ENCODE peak calls at places on chromosomes 4 and X, in six cellular contexts. One of them, this sample, is unnamed.

GRCh38 chr4:152398060-152398459 is 137.8 kb downstream of the FBXW7 start:
- DNase-seq in stomach: no peak
- DNase-seq in C1 segment of cervical spinal cord: no peak
- DNase-seq in T-helper 1 cell: no peak
- DNase-seq in T-helper 2 cell: no peak
- DNase-seq in GM04504: no peak
- DNase-seq in this sample: no peak

GRCh38 chr4:37415845-37416369 is 171.4 kb downstream of the NWD2 start:
- DNase-seq in stomach: no peak
- DNase-seq in C1 segment of cervical spinal cord: no peak
- DNase-seq in T-helper 1 cell: no peak
- DNase-seq in T-helper 2 cell: no peak
- DNase-seq in GM04504: no peak
- DNase-seq in this sample: no peak

GRCh38 chrX:20205927-20206708 is 60.6 kb downstream of the RPS6KA3 start:
- DNase-seq in stomach: no peak
- DNase-seq in C1 segment of cervical spinal cord: no peak
- DNase-seq in T-helper 1 cell: no peak
- DNase-seq in T-helper 2 cell: no peak
- DNase-seq in GM04504: no peak
- DNase-seq in this sample: no peak

GRCh38 chrX:69101655-69102251 is 63.5 kb downstream of the PJA1 start:
- DNase-seq in stomach: no peak
- DNase-seq in C1 segment of cervical spinal cord: no peak
- DNase-seq in T-helper 1 cell: no peak
- DNase-seq in T-helper 2 cell: no peak
- DNase-seq in GM04504: no peak
- DNase-seq in this sample: no peak

GRCh38 chrX:23773601-23774175 is 9.3 kb upstream of the SAT1 start:
- DNase-seq in stomach: no peak
- DNase-seq in C1 segment of cervical spinal cord: no peak
- DNase-seq in T-helper 1 cell: peak
- DNase-seq in T-helper 2 cell: no peak
- DNase-seq in GM04504: no peak
- DNase-seq in this sample: peak

GRCh38 chr4:62816566-62816965 is 1592.7 kb downstream of the TECRL start:
- DNase-seq in stomach: no peak
- DNase-seq in C1 segment of cervical spinal cord: no peak
- DNase-seq in T-helper 1 cell: no peak
- DNase-seq in T-helper 2 cell: no peak
- DNase-seq in GM04504: no peak
- DNase-seq in this sample: no peak

GRCh38 chr4:104866809-104867208 is 279.9 kb upstream of the TET2 start:
- DNase-seq in stomach: no peak
- DNase-seq in C1 segment of cervical spinal cord: no peak
- DNase-seq in T-helper 1 cell: no peak
- DNase-seq in T-helper 2 cell: no peak
- DNase-seq in GM04504: no peak
- DNase-seq in this sample: no peak

GRCh38 chr4:14520171-14520570 is 482.1 kb upstream of the CPEB2 start:
- DNase-seq in stomach: no peak
- DNase-seq in C1 segment of cervical spinal cord: no peak
- DNase-seq in T-helper 1 cell: no peak
- DNase-seq in T-helper 2 cell: no peak
- DNase-seq in GM04504: no peak
- DNase-seq in this sample: no peak

GRCh38 chrX:49204709-49205108 is 4.7 kb upstream of the SYP start:
- DNase-seq in stomach: no peak
- DNase-seq in C1 segment of cervical spinal cord: no peak
- DNase-seq in T-helper 1 cell: no peak
- DNase-seq in T-helper 2 cell: no peak
- DNase-seq in GM04504: no peak
- DNase-seq in this sample: no peak

This sample was measured in effector memory CD8-positive, alpha-beta T cell.